ENCODE peak calls at places on chromosomes 6 and 20, in six cellular contexts. One of them, this sample, is unnamed.
A peak's percentile ranks its signal among the peaks of the same experiment; 100 is the strongest.

GRCh38 chr20:54566224-54566750 is 90.9 kb downstream of the DOK5 start:
- DNase-seq in epithelial cell of prostate: no peak
- DNase-seq in uterus: no peak
- DNase-seq in RWPE1: no peak
- DNase-seq in coronary artery: no peak
- DNase-seq in CD8-positive, alpha-beta memory T cell: no peak
- DNase-seq in this sample: no peak

GRCh38 chr6:52307900-52308372 is 23.4 kb upstream of the MCM3 start:
- DNase-seq in epithelial cell of prostate: no peak
- DNase-seq in uterus: no peak
- DNase-seq in RWPE1: no peak
- DNase-seq in coronary artery: no peak
- DNase-seq in CD8-positive, alpha-beta memory T cell: no peak
- DNase-seq in this sample: no peak

GRCh38 chr20:56229821-56230220 is 18.7 kb upstream of the MC3R start:
- DNase-seq in epithelial cell of prostate: no peak
- DNase-seq in uterus: no peak
- DNase-seq in RWPE1: peak; percentile 42
- DNase-seq in coronary artery: no peak
- DNase-seq in CD8-positive, alpha-beta memory T cell: no peak
- DNase-seq in this sample: no peak

GRCh38 chr6:104409913-104410312 is 449.8 kb downstream of the HACE1 start:
- DNase-seq in epithelial cell of prostate: no peak
- DNase-seq in uterus: no peak
- DNase-seq in RWPE1: no peak
- DNase-seq in coronary artery: no peak
- DNase-seq in CD8-positive, alpha-beta memory T cell: no peak
- DNase-seq in this sample: no peak

GRCh38 chr20:49169547-49169946 is 18.6 kb downstream of the STAU1 start:
- DNase-seq in epithelial cell of prostate: no peak
- DNase-seq in uterus: no peak
- DNase-seq in RWPE1: no peak
- DNase-seq in coronary artery: no peak
- DNase-seq in CD8-positive, alpha-beta memory T cell: no peak
- DNase-seq in this sample: no peak

GRCh38 chr6:9121551-9121950 is 686.2 kb upstream of the SLC35B3 start:
- DNase-seq in epithelial cell of prostate: no peak
- DNase-seq in uterus: no peak
- DNase-seq in RWPE1: peak; percentile 54
- DNase-seq in coronary artery: no peak
- DNase-seq in CD8-positive, alpha-beta memory T cell: no peak
- DNase-seq in this sample: no peak

GRCh38 chr20:38789503-38790209 is 15.8 kb upstream of the PPP1R16B start:
- DNase-seq in epithelial cell of prostate: peak; percentile 56
- DNase-seq in uterus: no peak
- DNase-seq in RWPE1: peak; percentile 70
- DNase-seq in coronary artery: no peak
- DNase-seq in CD8-positive, alpha-beta memory T cell: no peak
- DNase-seq in this sample: no peak

GRCh38 chr20:47036091-47036880 is 141.6 kb downstream of the EYA2 start:
- DNase-seq in epithelial cell of prostate: no peak
- DNase-seq in uterus: no peak
- DNase-seq in RWPE1: no peak
- DNase-seq in coronary artery: no peak
- DNase-seq in CD8-positive, alpha-beta memory T cell: no peak
- DNase-seq in this sample: no peak

GRCh38 chr6:132661906-132662305 is 2.9 kb upstream of the TAAR1 start:
- DNase-seq in epithelial cell of prostate: no peak
- DNase-seq in uterus: no peak
- DNase-seq in RWPE1: no peak
- DNase-seq in coronary artery: no peak
- DNase-seq in CD8-positive, alpha-beta memory T cell: no peak
- DNase-seq in this sample: no peak

GRCh38 chr6:782141-782540 is 89.2 kb upstream of the EXOC2 start:
- DNase-seq in epithelial cell of prostate: no peak
- DNase-seq in uterus: no peak
- DNase-seq in RWPE1: no peak
- DNase-seq in coronary artery: no peak
- DNase-seq in CD8-positive, alpha-beta memory T cell: no peak
- DNase-seq in this sample: no peak

GRCh38 chr6:158713469-158713868 is 63.6 kb downstream of the SYTL3 start:
- DNase-seq in epithelial cell of prostate: no peak
- DNase-seq in uterus: no peak
- DNase-seq in RWPE1: no peak
- DNase-seq in coronary artery: no peak
- DNase-seq in CD8-positive, alpha-beta memory T cell: no peak
- DNase-seq in this sample: peak; percentile 43

GRCh38 chr6:46220351-46221220 is 49.8 kb upstream of the ENPP5 start:
- DNase-seq in epithelial cell of prostate: no peak
- DNase-seq in uterus: no peak
- DNase-seq in RWPE1: no peak
- DNase-seq in coronary artery: no peak
- DNase-seq in CD8-positive, alpha-beta memory T cell: no peak
- DNase-seq in this sample: no peak

GRCh38 chr6:35489995-35490791 is 6.7 kb downstream of the TEAD3 start:
- DNase-seq in epithelial cell of prostate: no peak
- DNase-seq in uterus: peak; percentile 96
- DNase-seq in RWPE1: no peak
- DNase-seq in coronary artery: peak; percentile 96
- DNase-seq in CD8-positive, alpha-beta memory T cell: peak; percentile 44
- DNase-seq in this sample: peak; percentile 98

GRCh38 chr6:47414517-47415167 is 62.9 kb upstream of the CD2AP start:
- DNase-seq in epithelial cell of prostate: no peak
- DNase-seq in uterus: no peak
- DNase-seq in RWPE1: no peak
- DNase-seq in coronary artery: no peak
- DNase-seq in CD8-positive, alpha-beta memory T cell: no peak
- DNase-seq in this sample: no peak

GRCh38 chr6:137415127-137415833 is 78.9 kb downstream of the OLIG3 start:
- DNase-seq in epithelial cell of prostate: no peak
- DNase-seq in uterus: peak; percentile 28
- DNase-seq in RWPE1: peak; percentile 38
- DNase-seq in coronary artery: peak; percentile 76
- DNase-seq in CD8-positive, alpha-beta memory T cell: peak; percentile 76
- DNase-seq in this sample: peak; percentile 71

GRCh38 chr6:38027685-38028373 is 208.3 kb downstream of the ZFAND3 start:
- DNase-seq in epithelial cell of prostate: no peak
- DNase-seq in uterus: no peak
- DNase-seq in RWPE1: no peak
- DNase-seq in coronary artery: no peak
- DNase-seq in CD8-positive, alpha-beta memory T cell: no peak
- DNase-seq in this sample: no peak

GRCh38 chr6:161105408-161105807 is 113.8 kb downstream of the MAP3K4 start:
- DNase-seq in epithelial cell of prostate: peak; percentile 34
- DNase-seq in uterus: no peak
- DNase-seq in RWPE1: no peak
- DNase-seq in coronary artery: no peak
- DNase-seq in CD8-positive, alpha-beta memory T cell: no peak
- DNase-seq in this sample: no peak

GRCh38 chr6:28944412-28945006 is 20.7 kb upstream of the TRIM27 start:
- DNase-seq in epithelial cell of prostate: no peak
- DNase-seq in uterus: peak; percentile 49
- DNase-seq in RWPE1: peak; percentile 18
- DNase-seq in coronary artery: no peak
- DNase-seq in CD8-positive, alpha-beta memory T cell: peak; percentile 77
- DNase-seq in this sample: peak; percentile 74

GRCh38 chr6:151292974-151293373 is 53.2 kb downstream of the AKAP12 start:
- DNase-seq in epithelial cell of prostate: no peak
- DNase-seq in uterus: no peak
- DNase-seq in RWPE1: no peak
- DNase-seq in coronary artery: no peak
- DNase-seq in CD8-positive, alpha-beta memory T cell: no peak
- DNase-seq in this sample: no peak

GRCh38 chr6:164861964-164862363 is 447.4 kb downstream of the C6orf118 start:
- DNase-seq in epithelial cell of prostate: no peak
- DNase-seq in uterus: no peak
- DNase-seq in RWPE1: no peak
- DNase-seq in coronary artery: no peak
- DNase-seq in CD8-positive, alpha-beta memory T cell: no peak
- DNase-seq in this sample: no peak

GRCh38 chr20:40293740-40294139 is 395.3 kb downstream of the MAFB start:
- DNase-seq in epithelial cell of prostate: no peak
- DNase-seq in uterus: peak; percentile 33
- DNase-seq in RWPE1: no peak
- DNase-seq in coronary artery: no peak
- DNase-seq in CD8-positive, alpha-beta memory T cell: no peak
- DNase-seq in this sample: peak; percentile 67

GRCh38 chr6:12169377-12169776 is 120.8 kb upstream of the EDN1 start:
- DNase-seq in epithelial cell of prostate: no peak
- DNase-seq in uterus: no peak
- DNase-seq in RWPE1: no peak
- DNase-seq in coronary artery: no peak
- DNase-seq in CD8-positive, alpha-beta memory T cell: no peak
- DNase-seq in this sample: no peak

GRCh38 chr6:129670634-129671033 is 39.3 kb downstream of the ARHGAP18 start:
- DNase-seq in epithelial cell of prostate: no peak
- DNase-seq in uterus: no peak
- DNase-seq in RWPE1: no peak
- DNase-seq in coronary artery: no peak
- DNase-seq in CD8-positive, alpha-beta memory T cell: no peak
- DNase-seq in this sample: no peak
- H3K27ac ChIP-seq in epithelial cell of prostate: no peak overlapping the region
- H3K27ac ChIP-seq in uterus: no peak overlapping the region
- H3K27ac ChIP-seq in RWPE1: no peak overlapping the region
- H3K27ac ChIP-seq in coronary artery: no peak overlapping the region
- H3K27ac ChIP-seq in CD8-positive, alpha-beta memory T cell: no peak overlapping the region
- H3K27ac ChIP-seq in this sample: no peak overlapping the region

GRCh38 chr6:8108031-8108660 is 5.8 kb upstream of the EEF1E1 start:
- DNase-seq in epithelial cell of prostate: peak; percentile 69
- DNase-seq in uterus: no peak
- DNase-seq in RWPE1: peak; percentile 83
- DNase-seq in coronary artery: no peak
- DNase-seq in CD8-positive, alpha-beta memory T cell: no peak
- DNase-seq in this sample: no peak

GRCh38 chr6:8110725-8111124 is 8.4 kb upstream of the EEF1E1 start:
- DNase-seq in epithelial cell of prostate: no peak
- DNase-seq in uterus: no peak
- DNase-seq in RWPE1: no peak
- DNase-seq in coronary artery: no peak
- DNase-seq in CD8-positive, alpha-beta memory T cell: no peak
- DNase-seq in this sample: no peak

GRCh38 chr6:8110117-8110721 is 7.9 kb upstream of the EEF1E1 start:
- DNase-seq in epithelial cell of prostate: no peak
- DNase-seq in uterus: no peak
- DNase-seq in RWPE1: no peak
- DNase-seq in coronary artery: no peak
- DNase-seq in CD8-positive, alpha-beta memory T cell: no peak
- DNase-seq in this sample: no peak

GRCh38 chr6:8113260-8113659 is 10.9 kb upstream of the EEF1E1 start:
- DNase-seq in epithelial cell of prostate: no peak
- DNase-seq in uterus: no peak
- DNase-seq in RWPE1: no peak
- DNase-seq in coronary artery: no peak
- DNase-seq in CD8-positive, alpha-beta memory T cell: no peak
- DNase-seq in this sample: no peak

DNA sequence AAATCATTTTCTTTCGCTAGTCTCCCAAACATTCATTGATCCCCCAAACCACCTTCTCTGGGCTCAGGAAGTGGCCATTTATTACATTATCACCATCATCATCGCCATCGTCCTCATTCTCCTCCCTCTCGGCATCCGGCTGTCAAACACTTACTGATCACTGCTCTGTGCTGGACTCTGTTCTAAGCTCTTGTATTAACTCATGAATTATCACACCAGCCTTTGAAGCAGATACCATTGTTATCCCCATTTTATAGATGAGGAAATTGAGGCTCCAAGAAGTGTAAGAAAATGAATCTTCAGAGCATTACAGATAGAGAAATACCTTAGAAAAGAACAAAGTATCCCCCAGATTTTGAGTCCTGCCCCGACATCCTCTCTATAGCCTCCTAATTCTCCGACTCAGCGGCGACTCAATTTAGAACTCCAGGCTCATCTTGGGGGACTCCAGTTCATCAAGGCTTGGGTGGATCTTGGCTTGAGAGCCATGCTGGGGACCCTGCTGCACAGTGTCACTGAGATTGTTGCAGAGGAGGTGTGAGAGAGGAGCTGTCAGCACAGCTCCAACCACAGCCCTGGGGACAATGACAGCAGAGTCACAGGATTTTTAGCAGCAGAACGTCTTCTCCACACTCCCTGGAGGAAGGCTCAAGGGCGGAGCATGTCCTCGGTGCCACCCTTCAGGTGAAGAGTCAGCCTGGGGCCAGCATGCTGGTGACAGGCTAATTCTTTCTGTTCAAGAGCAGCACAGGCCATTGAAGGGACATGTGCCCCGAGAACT is 6.6 kb upstream of the EEF1E1 start:
- DNase-seq in epithelial cell of prostate: no peak
- DNase-seq in uterus: no peak
- DNase-seq in RWPE1: no peak
- DNase-seq in coronary artery: no peak
- DNase-seq in CD8-positive, alpha-beta memory T cell: no peak
- DNase-seq in this sample: no peak
- H3K27ac ChIP-seq in epithelial cell of prostate: peak overlapping the region; percentile 86
- H3K27ac ChIP-seq in uterus: no peak overlapping the region
- H3K27ac ChIP-seq in RWPE1: no peak overlapping the region
- H3K27ac ChIP-seq in coronary artery: no peak overlapping the region
- H3K27ac ChIP-seq in CD8-positive, alpha-beta memory T cell: no peak overlapping the region
- H3K27ac ChIP-seq in this sample: no peak overlapping the region

GRCh38 chr6:159977242-159978214 is 8.6 kb downstream of the IGF2R start:
- DNase-seq in epithelial cell of prostate: no peak
- DNase-seq in uterus: peak; percentile 85
- DNase-seq in RWPE1: no peak
- DNase-seq in coronary artery: no peak
- DNase-seq in CD8-positive, alpha-beta memory T cell: no peak
- DNase-seq in this sample: peak; percentile 82
- H3K27ac ChIP-seq in epithelial cell of prostate: peak overlapping the region; percentile 52
- H3K27ac ChIP-seq in uterus: peak overlapping the region; percentile 67
- H3K27ac ChIP-seq in RWPE1: peak overlapping the region; percentile 87
- H3K27ac ChIP-seq in coronary artery: no peak overlapping the region
- H3K27ac ChIP-seq in CD8-positive, alpha-beta memory T cell: peak overlapping the region; percentile 64
- H3K27ac ChIP-seq in this sample: peak overlapping the region; percentile 33

GRCh38 chr20:4006640-4007039 is 8.7 kb downstream of the RNF24 start:
- DNase-seq in epithelial cell of prostate: no peak
- DNase-seq in uterus: no peak
- DNase-seq in RWPE1: no peak
- DNase-seq in coronary artery: peak; percentile 79
- DNase-seq in CD8-positive, alpha-beta memory T cell: no peak
- DNase-seq in this sample: peak; percentile 76
- H3K27ac ChIP-seq in epithelial cell of prostate: no peak overlapping the region
- H3K27ac ChIP-seq in uterus: peak overlapping the region; percentile 31
- H3K27ac ChIP-seq in RWPE1: peak overlapping the region; percentile 49
- H3K27ac ChIP-seq in coronary artery: no peak overlapping the region
- H3K27ac ChIP-seq in CD8-positive, alpha-beta memory T cell: peak overlapping the region; percentile 12
- H3K27ac ChIP-seq in this sample: peak overlapping the region; percentile 35

GRCh38 chr20:10597637-10598036 is 76.2 kb downstream of the JAG1 start:
- DNase-seq in epithelial cell of prostate: no peak
- DNase-seq in uterus: no peak
- DNase-seq in RWPE1: no peak
- DNase-seq in coronary artery: no peak
- DNase-seq in CD8-positive, alpha-beta memory T cell: no peak
- DNase-seq in this sample: no peak
- H3K27ac ChIP-seq in epithelial cell of prostate: peak overlapping the region; percentile 79
- H3K27ac ChIP-seq in uterus: peak overlapping the region; percentile 74
- H3K27ac ChIP-seq in RWPE1: no peak overlapping the region
- H3K27ac ChIP-seq in coronary artery: no peak overlapping the region
- H3K27ac ChIP-seq in CD8-positive, alpha-beta memory T cell: no peak overlapping the region
- H3K27ac ChIP-seq in this sample: no peak overlapping the region